ENCODE peak calls at places on chromosomes 3 and 15, in ten cellular contexts. N is germinal center; D is NCI-H774; A is right cardiac atrium; L is brain microvascular endothelial cell; I is HTR-8/SVneo; S is RCC 7860; O is naive thymus-derived CD8-positive, alpha-beta T cell; J is progenitor cell of endocrine pancreas; P is COR-L47. B is an unnamed sample.

GRCh38 chr3:168080499-168081170 is 15.1 kb downstream of the GOLIM4 start:
- DNase-seq in N (no peak), D (no peak), A (no peak), L (no peak), I (no peak), S (no peak), O (no peak), J (no peak), P (peak; percentile 2), B (no peak)

GRCh38 chr15:84734794-84735479 is 13.5 kb upstream of the ZNF592 start:
- DNase-seq in N (peak; percentile 77), D (peak; percentile 44), A (peak; percentile 35), L (peak; percentile 54), I (peak; percentile 81), S (peak; percentile 95), O (peak; percentile 69), J (peak; percentile 25), P (no peak), B (peak; percentile 41)

GRCh38 chr3:138975366-138975765 is 28.3 kb downstream of the FOXL2NB start:
- DNase-seq in N (no peak), D (no peak), A (no peak), L (no peak), I (no peak), S (no peak), O (no peak), J (no peak), P (no peak), B (no peak)

GRCh38 chr3:123155471-123156011 is 46.2 kb upstream of the SEC22A start:
- DNase-seq in N (no peak), D (no peak), A (no peak), L (no peak), I (no peak), S (no peak), O (no peak), J (no peak), P (no peak), B (no peak)

GRCh38 chr15:48507416-48508065 is 138.0 kb downstream of the FBN1 start:
- DNase-seq in N (peak; percentile 28), D (no peak), A (no peak), L (peak; percentile 57), I (peak; percentile 18), S (peak; percentile 18), O (no peak), J (no peak), P (peak; percentile 18), B (peak; percentile 67)

GRCh38 chr3:24196526-24196925 is 251.4 kb downstream of the NR1D2 start:
- DNase-seq in N (no peak), D (no peak), A (no peak), L (no peak), I (no peak), S (peak; percentile 36), O (no peak), J (no peak), P (no peak), B (peak; percentile 76)

GRCh38 chr3:120157113-120157512 is 62.9 kb upstream of the GSK3B start:
- DNase-seq in N (no peak), D (no peak), A (no peak), L (no peak), I (no peak), S (no peak), O (no peak), J (no peak), P (no peak), B (no peak)

GRCh38 chr3:46705751-46706572 is 4.8 kb downstream of the TMIE start:
- DNase-seq in N (no peak), D (no peak), A (no peak), L (peak; percentile 44), I (peak; percentile 64), S (no peak), O (no peak), J (no peak), P (peak; percentile 5), B (peak; percentile 81)

GRCh38 chr3:121545564-121546455 is at the start of gene POLQ:
- DNase-seq in N (peak; percentile 88), D (peak; percentile 74), A (peak; percentile 90), L (peak; percentile 94), I (peak; percentile 81), S (peak; percentile 81), O (peak; percentile 87), J (peak; percentile 54), P (peak; percentile 96), B (peak; percentile 97)

GRCh38 chr3:143037867-143038266 is 36.5 kb downstream of the U2SURP start:
- DNase-seq in N (no peak), D (no peak), A (no peak), L (no peak), I (no peak), S (no peak), O (no peak), J (no peak), P (no peak), B (no peak)

GRCh38 chr15:48940508-48940907 is 23.2 kb downstream of the SHC4 start:
- DNase-seq in N (no peak), D (no peak), A (no peak), L (peak; percentile 98), I (peak; percentile 29), S (peak; percentile 94), O (no peak), J (no peak), P (no peak), B (peak; percentile 97)

GRCh38 chr15:53791616-53792015 is 32.2 kb upstream of the WDR72 start:
- DNase-seq in N (no peak), D (no peak), A (no peak), L (no peak), I (no peak), S (peak; percentile 65), O (no peak), J (no peak), P (no peak), B (no peak)

GRCh38 chr3:107676469-107677309 is 153.9 kb downstream of the BBX start:
- DNase-seq in N (peak; percentile 19), D (peak; percentile 9), A (no peak), L (no peak), I (peak; percentile 18), S (peak; percentile 30), O (no peak), J (no peak), P (peak; percentile 50), B (no peak)

GRCh38 chr15:28208583-28208982 is 109.5 kb upstream of the OCA2 start:
- DNase-seq in N (no peak), D (no peak), A (no peak), L (no peak), I (no peak), S (no peak), O (no peak), J (no peak), P (no peak), B (no peak)

GRCh38 chr3:105513886-105514285 is 147.2 kb downstream of the ALCAM start:
- DNase-seq in N (no peak), D (no peak), A (no peak), L (no peak), I (no peak), S (no peak), O (no peak), J (no peak), P (no peak), B (no peak)

GRCh38 chr3:10594915-10595314 is 89.5 kb upstream of the ATP2B2 start:
- DNase-seq in N (peak; percentile 76), D (no peak), A (peak; percentile 36), L (peak; percentile 82), I (peak; percentile 67), S (peak; percentile 14), O (peak; percentile 26), J (peak; percentile 84), P (no peak), B (peak; percentile 49)

GRCh38 chr15:51776952-51777574 is 25.7 kb downstream of the TMOD2 start:
- DNase-seq in N (peak; percentile 77), D (peak; percentile 53), A (peak; percentile 52), L (peak; percentile 81), I (peak; percentile 70), S (peak; percentile 66), O (peak; percentile 54), J (peak; percentile 45), P (peak; percentile 69), B (peak; percentile 88)

GRCh38 chr15:73049564-73050215 is 2.6 kb upstream of the NEO1 start:
- DNase-seq in N (no peak), D (no peak), A (no peak), L (no peak), I (no peak), S (no peak), O (no peak), J (no peak), P (no peak), B (no peak)

GRCh38 chr3:184368804-184369183 is 7.3 kb downstream of the POLR2H start:
- DNase-seq in N (no peak), D (no peak), A (peak; percentile 63), L (peak; percentile 52), I (no peak), S (no peak), O (no peak), J (no peak), P (no peak), B (peak; percentile 64)

GRCh38 chr3:100972293-100972692 is 20.9 kb downstream of the ABI3BP start:
- DNase-seq in N (no peak), D (peak; percentile 3), A (no peak), L (no peak), I (no peak), S (no peak), O (no peak), J (no peak), P (no peak), B (no peak)

B was measured in foreskin fibroblast.